ENCODE peak calls at places on chromosomes 7 and 10, in nine cellular contexts. P is mesendoderm, V is SJSA1, F is K562, L is sigmoid colon, D is hepatocyte, S is lower lobe of right lung, N is mucosa of descending colon, G is spleen. X is an unnamed sample.

GRCh38 chr7:455110-455928 is 64.3 kb downstream of the PDGFA start:
- DNase-seq in S (peak; percentile 63), D (peak; percentile 81), N (peak; percentile 33), L (no peak), P (no peak), F (peak; percentile 89), V (peak; percentile 57), G (peak; percentile 76), X (no peak)

GRCh38 chr10:80465839-80466590 is 11.9 kb downstream of the TSPAN14 start:
- DNase-seq in N (no peak), D (no peak), L (no peak), V (no peak), F (no peak), S (no peak), P (no peak), G (peak; percentile 49), X (no peak)

GRCh38 chr10:103276941-103277712 is at the start of gene INA:
- DNase-seq in V (no peak), L (no peak), D (peak; percentile 67), S (no peak), G (no peak), F (no peak), N (no peak), P (peak; percentile 87), X (peak; percentile 75)

GRCh38 chr7:140719711-140720110 is 23.2 kb downstream of the NDUFB2 start:
- DNase-seq in L (no peak), G (no peak), P (no peak), N (no peak), S (no peak), V (no peak), D (no peak), F (no peak), X (no peak)

GRCh38 chr10:12564173-12564572 is 214.8 kb downstream of the CAMK1D start:
- DNase-seq in L (no peak), V (no peak), S (no peak), F (no peak), P (no peak), G (no peak), N (no peak), D (no peak), X (no peak)

GRCh38 chr7:100865971-100866720 is 1.0 kb upstream of the TRIP6 start:
- DNase-seq in L (peak; percentile 95), F (no peak), N (peak; percentile 89), D (no peak), G (peak; percentile 90), S (peak; percentile 89), V (no peak), P (no peak), X (no peak)

GRCh38 chr7:44801890-44802289 is 5.4 kb downstream of the PPIA start:
- DNase-seq in P (no peak), F (no peak), V (no peak), L (no peak), D (no peak), G (no peak), N (no peak), S (no peak), X (no peak)

GRCh38 chr7:101681170-101682007 is 52.3 kb upstream of the MYL10 start:
- DNase-seq in P (peak; percentile 47), N (no peak), D (peak; percentile 66), S (no peak), G (no peak), F (no peak), V (peak; percentile 60), L (no peak), X (peak; percentile 33)

GRCh38 chr7:2157473-2158279 is 75.1 kb downstream of the MAD1L1 start:
- DNase-seq in F (no peak), G (no peak), L (peak; percentile 93), S (peak; percentile 69), D (peak; percentile 83), P (no peak), N (peak; percentile 82), V (peak; percentile 84), X (peak; percentile 44)

GRCh38 chr7:141220263-141220662 is 146.4 kb downstream of the TMEM178B start:
- DNase-seq in F (peak; percentile 71), D (no peak), S (no peak), N (no peak), V (no peak), L (no peak), P (peak; percentile 55), G (no peak), X (peak; percentile 59)

DNA sequence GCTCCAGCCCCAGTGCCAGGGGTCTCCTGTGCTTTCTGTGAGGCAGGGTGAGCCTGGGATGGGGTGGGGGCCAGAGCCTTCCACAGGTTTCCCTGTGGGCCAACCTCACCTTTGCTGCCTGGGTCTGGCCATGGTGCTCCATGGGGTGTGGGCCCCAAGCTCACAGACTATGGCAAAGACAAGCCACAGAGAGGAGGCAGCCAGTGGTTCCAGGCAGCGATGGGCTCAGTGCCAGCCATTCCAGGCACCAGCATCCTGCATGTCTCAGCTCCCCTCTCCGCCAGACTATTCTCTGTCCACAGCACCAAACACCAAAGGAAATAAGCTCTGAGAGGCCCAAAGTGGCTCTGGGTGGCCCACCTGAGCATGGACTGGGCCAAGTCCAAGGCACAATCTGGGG is 133.5 kb downstream of the PTPN20 start:
- DNase-seq in V (no peak), S (peak; percentile 37), G (peak; percentile 67), F (no peak), P (no peak), L (peak; percentile 63), D (no peak), N (no peak), X (no peak)
- H3K4me1 ChIP-seq in V (no peaks in the 10 kb centered on the region), S (peaks cover 15% of the 10 kb centered on the region), G (no peaks in the 10 kb centered on the region), F (no peaks in the 10 kb centered on the region), P (no peaks in the 10 kb centered on the region), L (no peaks in the 10 kb centered on the region), D (peaks cover under 1% of the 10 kb centered on the region), N (no peaks in the 10 kb centered on the region), X (no peaks in the 10 kb centered on the region)

GRCh38 chr7:28389504-28390385 is 22.6 kb upstream of the CREB5 start:
- DNase-seq in P (peak; percentile 76), S (no peak), N (peak; percentile 38), F (peak; percentile 39), G (no peak), L (no peak), V (peak; percentile 66), D (peak; percentile 86), X (peak; percentile 55)
- H3K4me3 ChIP-seq in P (no peak overlapping the region), S (peak overlapping the region; percentile 22), N (no peak overlapping the region), F (no peak overlapping the region), G (no peak overlapping the region), L (peak overlapping the region; percentile 34), V (no peak overlapping the region), D (no peak overlapping the region), X (no peak overlapping the region)

DNA sequence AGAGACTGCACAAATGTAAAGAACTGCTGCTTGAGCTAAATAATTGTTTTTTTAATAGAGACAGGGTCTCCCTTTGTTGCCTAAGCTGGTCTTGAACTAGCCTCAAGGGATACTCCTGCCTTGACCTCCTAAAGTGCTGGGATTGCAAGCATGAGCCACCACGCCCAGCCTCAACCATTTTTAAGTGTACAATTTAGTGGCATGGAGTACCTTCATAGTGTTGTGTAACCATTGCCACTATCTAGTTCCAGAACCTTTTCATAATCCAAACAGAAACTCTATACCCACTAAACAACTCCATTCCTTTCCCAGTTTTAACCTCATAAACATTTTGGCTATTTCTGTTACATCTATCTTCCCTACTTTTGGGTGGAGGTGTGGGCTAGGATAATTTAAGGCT is 6.7 kb downstream of the EIF4H start:
- DNase-seq in L (no peak), P (no peak), D (no peak), G (no peak), S (no peak), V (no peak), N (no peak), F (no peak), X (no peak)
- H3K4me1 ChIP-seq in L (peaks cover 95% of the 10 kb centered on the region), P (peaks cover 5% of the 10 kb centered on the region), D (peaks cover 52% of the 10 kb centered on the region), G (peaks cover 100% of the 10 kb centered on the region), S (peaks cover 100% of the 10 kb centered on the region), V (peaks cover 36% of the 10 kb centered on the region), N (peaks cover 97% of the 10 kb centered on the region), F (peaks cover 24% of the 10 kb centered on the region), X (peaks cover 24% of the 10 kb centered on the region)

GRCh38 chr10:71646051-71646450 is 73.5 kb downstream of the C10orf105 start:
- DNase-seq in S (no peak), V (no peak), L (no peak), G (no peak), N (no peak), F (no peak), D (no peak), P (no peak), X (no peak)
- H3K4me3 ChIP-seq in S (no peak overlapping the region), V (no peak overlapping the region), L (no peak overlapping the region), G (no peak overlapping the region), N (no peak overlapping the region), F (no peak overlapping the region), D (no peak overlapping the region), P (no peak overlapping the region), X (no peak overlapping the region)

DNA sequence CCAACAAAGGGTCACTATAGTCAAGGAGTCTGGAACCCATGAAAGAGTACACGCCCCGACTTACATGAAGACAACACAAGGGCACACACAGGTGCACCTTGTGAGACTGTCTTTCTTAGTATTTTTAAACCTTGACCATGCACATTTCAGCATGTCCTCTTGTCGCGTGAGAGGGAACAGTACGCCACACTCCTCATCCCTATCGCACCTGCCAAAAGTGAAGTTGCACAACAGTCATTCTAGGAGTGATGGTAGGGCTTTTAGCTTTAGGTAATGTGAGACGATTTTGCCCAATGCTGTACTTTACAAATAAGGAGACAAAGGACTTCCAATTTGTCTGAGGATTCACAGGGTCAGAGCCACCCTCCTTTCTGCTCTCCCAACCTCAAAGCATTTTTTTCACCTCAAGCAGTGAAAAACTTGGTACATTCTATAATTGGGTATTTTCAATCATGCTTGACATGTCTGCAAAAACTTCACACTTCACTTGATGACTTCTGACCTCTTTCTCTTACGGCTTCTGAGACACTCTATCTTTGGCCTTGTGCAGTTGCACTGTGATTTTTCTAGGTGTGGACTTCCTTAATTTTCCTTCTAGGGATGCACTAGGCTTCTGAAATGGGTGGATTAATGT is 173.9 kb upstream of the GRB10 start:
- DNase-seq in D (no peak), P (no peak), L (no peak), F (no peak), N (no peak), V (no peak), G (no peak), S (no peak), X (no peak)
- H3K4me1 ChIP-seq in D (peaks cover 13% of the 10 kb centered on the region), P (peaks cover 2% of the 10 kb centered on the region), L (no peaks in the 10 kb centered on the region), F (no peaks in the 10 kb centered on the region), N (no peaks in the 10 kb centered on the region), V (peaks cover 9% of the 10 kb centered on the region), G (no peaks in the 10 kb centered on the region), S (peaks cover 8% of the 10 kb centered on the region), X (no peaks in the 10 kb centered on the region)

DNA sequence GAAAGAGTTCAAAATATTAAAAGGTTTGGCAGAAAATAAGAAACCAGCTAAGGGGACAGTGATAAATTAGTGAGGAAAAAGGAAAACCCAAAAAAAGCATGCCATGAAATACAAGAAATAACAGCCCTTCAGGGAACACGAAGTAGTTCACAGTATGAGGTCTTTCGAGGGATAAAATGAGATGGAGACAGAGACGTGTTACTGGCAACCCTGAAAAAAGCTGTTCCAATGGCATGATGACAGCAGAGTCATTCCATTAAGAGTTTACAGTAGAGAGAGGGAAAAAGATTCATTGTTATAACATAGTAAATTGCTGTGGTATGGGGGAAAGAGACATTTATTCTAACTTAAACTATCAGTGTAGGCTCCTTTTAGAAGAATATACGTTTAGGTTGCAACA is 391.2 kb downstream of the ANKRD7 start:
- DNase-seq in N (no peak), L (no peak), F (no peak), S (no peak), D (no peak), V (no peak), G (no peak), P (no peak), X (no peak)
- H3K4me3 ChIP-seq in N (no peak overlapping the region), L (no peak overlapping the region), F (no peak overlapping the region), S (no peak overlapping the region), D (no peak overlapping the region), V (no peak overlapping the region), G (no peak overlapping the region), P (no peak overlapping the region), X (no peak overlapping the region)